ENCODE peak calls at places on chromosomes 12 and 14, in ten cellular contexts. One of them, this sample, is unnamed.

GRCh38 chr12:65450610-65451009 is 172.1 kb downstream of the MSRB3 start:
- DNase-seq in neural crest cell: no peak
- DNase-seq in upper lobe of right lung: no peak
- DNase-seq in heart right ventricle: no peak
- DNase-seq in neural progenitor cell: no peak
- DNase-seq in AG10803: no peak
- DNase-seq in HCT116: no peak
- DNase-seq in HL-60: no peak
- DNase-seq in A549: no peak
- DNase-seq in GM06990: no peak
- DNase-seq in this sample: no peak

GRCh38 chr14:39873793-39874192 is 441.6 kb upstream of the FBXO33 start:
- DNase-seq in AG10803: no peak
- DNase-seq in heart right ventricle: no peak
- DNase-seq in upper lobe of right lung: no peak
- DNase-seq in HCT116: no peak
- DNase-seq in neural crest cell: no peak
- DNase-seq in GM06990: no peak
- DNase-seq in HL-60: no peak
- DNase-seq in A549: no peak
- DNase-seq in neural progenitor cell: no peak
- DNase-seq in this sample: no peak

GRCh38 chr12:54980341-54980740 is 4.2 kb downstream of the TESPA1 start:
- DNase-seq in neural crest cell: no peak
- DNase-seq in upper lobe of right lung: no peak
- DNase-seq in HCT116: no peak
- DNase-seq in neural progenitor cell: no peak
- DNase-seq in GM06990: no peak
- DNase-seq in HL-60: no peak
- DNase-seq in heart right ventricle: no peak
- DNase-seq in A549: no peak
- DNase-seq in AG10803: no peak
- DNase-seq in this sample: no peak

GRCh38 chr14:23483216-23483854 is 13.8 kb downstream of the NGDN start:
- DNase-seq in A549: peak
- DNase-seq in upper lobe of right lung: no peak
- DNase-seq in neural progenitor cell: peak
- DNase-seq in GM06990: no peak
- DNase-seq in neural crest cell: peak
- DNase-seq in heart right ventricle: no peak
- DNase-seq in HL-60: peak
- DNase-seq in HCT116: no peak
- DNase-seq in AG10803: no peak
- DNase-seq in this sample: peak

GRCh38 chr14:92914087-92914656 is 8.8 kb upstream of the CHGA start:
- DNase-seq in neural progenitor cell: peak
- DNase-seq in upper lobe of right lung: no peak
- DNase-seq in GM06990: no peak
- DNase-seq in AG10803: peak
- DNase-seq in heart right ventricle: peak
- DNase-seq in neural crest cell: peak
- DNase-seq in HCT116: no peak
- DNase-seq in HL-60: peak
- DNase-seq in A549: no peak
- DNase-seq in this sample: peak

GRCh38 chr14:99649219-99649618 is 4.3 kb downstream of the HHIPL1 start:
- DNase-seq in HL-60: no peak
- DNase-seq in A549: no peak
- DNase-seq in AG10803: peak
- DNase-seq in neural crest cell: no peak
- DNase-seq in upper lobe of right lung: no peak
- DNase-seq in neural progenitor cell: no peak
- DNase-seq in HCT116: no peak
- DNase-seq in heart right ventricle: no peak
- DNase-seq in GM06990: no peak
- DNase-seq in this sample: no peak

GRCh38 chr12:93573552-93574223 is 1.2 kb downstream of the SOCS2 start:
- DNase-seq in neural progenitor cell: peak
- DNase-seq in A549: no peak
- DNase-seq in neural crest cell: no peak
- DNase-seq in upper lobe of right lung: no peak
- DNase-seq in AG10803: peak
- DNase-seq in heart right ventricle: peak
- DNase-seq in GM06990: no peak
- DNase-seq in HL-60: no peak
- DNase-seq in HCT116: no peak
- DNase-seq in this sample: peak

GRCh38 chr12:106132175-106133135 is 6.3 kb downstream of the NUAK1 start:
- DNase-seq in neural progenitor cell: no peak
- DNase-seq in HCT116: no peak
- DNase-seq in HL-60: no peak
- DNase-seq in A549: no peak
- DNase-seq in upper lobe of right lung: no peak
- DNase-seq in AG10803: no peak
- DNase-seq in GM06990: no peak
- DNase-seq in heart right ventricle: no peak
- DNase-seq in neural crest cell: no peak
- DNase-seq in this sample: no peak

DNA sequence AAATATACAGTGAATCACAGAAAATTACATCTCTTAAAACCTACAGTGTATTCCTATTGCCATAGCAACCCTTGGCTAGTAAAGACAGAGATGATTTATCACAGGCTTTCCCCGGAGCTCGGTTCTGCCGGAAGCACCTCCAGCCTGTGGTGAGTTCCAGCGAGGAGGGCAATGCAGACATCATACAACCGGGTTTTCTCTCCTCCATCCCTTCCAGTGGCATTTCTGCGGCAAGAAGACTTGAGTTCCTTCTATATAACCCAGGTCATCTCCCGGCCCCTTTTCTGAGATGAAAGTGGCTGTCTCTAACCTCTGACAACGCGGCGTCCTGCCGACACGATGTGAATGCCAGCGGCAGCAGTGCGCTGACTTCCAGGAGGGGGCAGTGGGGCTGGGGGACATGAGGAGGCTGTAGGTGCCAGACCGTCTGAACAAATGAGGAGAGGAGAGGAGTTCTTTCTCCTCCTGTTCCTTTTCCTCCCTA is 68.5 kb upstream of the MAX start:
- DNase-seq in GM06990: peak
- DNase-seq in A549: peak
- DNase-seq in neural progenitor cell: peak
- DNase-seq in heart right ventricle: peak
- DNase-seq in AG10803: peak
- DNase-seq in upper lobe of right lung: no peak
- DNase-seq in HL-60: no peak
- DNase-seq in HCT116: no peak
- DNase-seq in neural crest cell: peak
- DNase-seq in this sample: peak
- TF ChIP-seq CTCF in GM06990: peak
- TF ChIP-seq CTCF in A549: peak
- TF ChIP-seq CTCF in neural progenitor cell: peak
- TF ChIP-seq CTCF in heart right ventricle: no peak
- TF ChIP-seq CTCF in AG10803: peak
- TF ChIP-seq CTCF in upper lobe of right lung: no peak
- TF ChIP-seq CTCF in HL-60: no peak
- TF ChIP-seq CTCF in HCT116: no peak
- TF ChIP-seq CTCF in neural crest cell: peak
- TF ChIP-seq CTCF in this sample: peak

DNA sequence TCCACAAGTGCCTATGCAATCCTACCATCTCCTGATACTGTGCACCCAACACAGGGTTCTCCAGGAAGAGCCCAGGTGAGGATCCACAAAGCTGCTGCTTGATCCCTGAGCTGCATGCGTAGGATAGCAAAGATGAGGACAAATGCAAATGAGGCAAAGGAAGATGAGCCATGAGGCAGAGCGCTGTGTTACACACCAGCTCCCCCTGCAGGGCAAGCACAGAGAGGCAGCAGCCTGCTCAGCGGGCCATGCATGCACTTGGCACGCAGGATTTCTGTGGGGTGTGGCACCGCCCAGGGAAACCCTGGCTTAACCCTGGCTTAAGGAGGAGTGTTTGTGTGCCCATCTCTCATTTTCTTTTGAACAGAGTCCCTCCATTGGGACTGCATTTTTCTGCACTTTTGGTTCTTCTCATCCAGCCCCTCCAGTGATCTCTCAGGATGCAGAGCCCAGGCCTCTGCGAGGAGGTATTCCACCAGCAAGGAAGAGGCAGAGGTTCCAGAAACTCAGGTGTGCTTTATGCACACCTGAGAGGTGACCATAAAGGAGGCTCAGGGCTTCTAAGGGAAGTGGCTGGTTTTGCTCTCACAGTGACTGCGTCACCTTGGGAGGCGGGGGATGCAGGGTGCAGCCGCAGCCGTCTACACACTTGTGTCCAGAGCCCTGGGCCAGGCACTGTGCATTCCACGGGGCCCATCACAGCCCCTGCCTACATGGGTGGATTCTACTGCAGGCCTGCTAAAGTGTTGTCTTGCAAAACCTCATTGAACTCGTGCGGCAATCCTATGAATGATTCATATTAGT is 973.3 kb upstream of the TMEM132C start:
- DNase-seq in AG10803: peak
- DNase-seq in HL-60: peak
- DNase-seq in neural progenitor cell: peak
- DNase-seq in heart right ventricle: no peak
- DNase-seq in neural crest cell: peak
- DNase-seq in GM06990: no peak
- DNase-seq in HCT116: peak
- DNase-seq in upper lobe of right lung: peak
- DNase-seq in A549: peak
- DNase-seq in this sample: no peak
- TF ChIP-seq CTCF in AG10803: peak
- TF ChIP-seq CTCF in HL-60: peak
- TF ChIP-seq CTCF in neural progenitor cell: peak
- TF ChIP-seq CTCF in heart right ventricle: peak
- TF ChIP-seq CTCF in neural crest cell: peak
- TF ChIP-seq CTCF in GM06990: peak
- TF ChIP-seq CTCF in HCT116: peak
- TF ChIP-seq CTCF in upper lobe of right lung: peak
- TF ChIP-seq CTCF in A549: peak
- TF ChIP-seq CTCF in this sample: peak

GRCh38 chr12:49588281-49588680 is 17.2 kb downstream of the FAM186B start:
- DNase-seq in upper lobe of right lung: no peak
- DNase-seq in neural progenitor cell: no peak
- DNase-seq in GM06990: no peak
- DNase-seq in AG10803: no peak
- DNase-seq in HL-60: peak
- DNase-seq in A549: no peak
- DNase-seq in HCT116: no peak
- DNase-seq in neural crest cell: no peak
- DNase-seq in heart right ventricle: no peak
- DNase-seq in this sample: no peak

GRCh38 chr12:49585477-49586445 is 17.8 kb upstream of the MCRS1 start:
- DNase-seq in HCT116: no peak
- DNase-seq in AG10803: no peak
- DNase-seq in heart right ventricle: no peak
- DNase-seq in HL-60: no peak
- DNase-seq in GM06990: no peak
- DNase-seq in A549: no peak
- DNase-seq in neural crest cell: no peak
- DNase-seq in upper lobe of right lung: no peak
- DNase-seq in neural progenitor cell: no peak
- DNase-seq in this sample: no peak

GRCh38 chr12:49583361-49584094 is 15.6 kb upstream of the MCRS1 start:
- DNase-seq in GM06990: no peak
- DNase-seq in AG10803: peak
- DNase-seq in neural progenitor cell: no peak
- DNase-seq in HCT116: no peak
- DNase-seq in upper lobe of right lung: no peak
- DNase-seq in heart right ventricle: no peak
- DNase-seq in A549: no peak
- DNase-seq in neural crest cell: no peak
- DNase-seq in HL-60: no peak
- DNase-seq in this sample: no peak

GRCh38 chr12:49588761-49589516 is 16.5 kb downstream of the FAM186B start:
- DNase-seq in GM06990: no peak
- DNase-seq in neural progenitor cell: no peak
- DNase-seq in AG10803: no peak
- DNase-seq in HCT116: no peak
- DNase-seq in heart right ventricle: no peak
- DNase-seq in HL-60: no peak
- DNase-seq in A549: no peak
- DNase-seq in neural crest cell: no peak
- DNase-seq in upper lobe of right lung: no peak
- DNase-seq in this sample: no peak

DNA sequence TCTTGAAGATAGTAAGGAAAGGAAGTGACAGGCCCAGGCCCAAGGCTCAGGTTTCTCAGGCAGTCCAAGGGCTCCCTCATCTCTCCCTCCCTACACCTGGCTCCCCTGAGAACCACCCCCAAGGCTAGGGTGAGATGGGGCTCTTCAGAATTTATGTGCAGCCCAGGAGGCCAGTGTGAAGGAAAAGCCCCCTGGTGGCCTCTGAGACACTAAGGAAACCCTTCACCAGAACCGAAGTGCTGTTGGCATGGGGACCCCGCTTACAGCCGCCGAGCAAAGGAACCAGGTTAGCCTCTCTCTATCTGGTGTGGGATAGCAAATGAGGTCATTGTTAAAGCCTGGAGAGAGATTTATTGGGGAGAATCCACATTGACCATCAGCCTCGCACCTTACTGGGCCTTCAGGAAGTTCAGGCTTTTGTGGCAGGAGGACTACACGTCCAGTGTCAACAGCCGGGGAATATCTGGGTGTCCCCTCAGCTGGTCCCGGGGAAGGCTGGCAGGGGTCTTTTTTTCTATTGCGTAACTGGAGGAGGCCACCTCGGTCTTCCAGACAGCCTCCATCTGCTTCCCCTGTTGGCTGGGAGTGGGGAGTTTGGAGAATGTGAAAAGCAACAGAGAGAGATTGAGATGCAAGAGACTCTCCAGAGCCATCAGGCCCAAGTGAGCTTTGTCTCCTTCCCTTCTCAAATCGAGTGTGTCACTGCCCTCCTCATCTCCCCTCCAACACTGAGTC is 18.1 kb downstream of the FAM186B start:
- DNase-seq in A549: peak
- DNase-seq in HL-60: no peak
- DNase-seq in neural crest cell: no peak
- DNase-seq in GM06990: no peak
- DNase-seq in neural progenitor cell: no peak
- DNase-seq in AG10803: no peak
- DNase-seq in heart right ventricle: no peak
- DNase-seq in upper lobe of right lung: no peak
- DNase-seq in HCT116: no peak
- DNase-seq in this sample: no peak
- TF ChIP-seq CTCF in A549: no peak
- TF ChIP-seq CTCF in HL-60: no peak
- TF ChIP-seq CTCF in neural crest cell: no peak
- TF ChIP-seq CTCF in GM06990: no peak
- TF ChIP-seq CTCF in neural progenitor cell: peak
- TF ChIP-seq CTCF in AG10803: no peak
- TF ChIP-seq CTCF in heart right ventricle: no peak
- TF ChIP-seq CTCF in upper lobe of right lung: no peak
- TF ChIP-seq CTCF in HCT116: no peak
- TF ChIP-seq CTCF in this sample: no peak

GRCh38 chr14:84519836-84520235 is 1010.1 kb upstream of the FLRT2 start:
- DNase-seq in AG10803: no peak
- DNase-seq in A549: no peak
- DNase-seq in heart right ventricle: no peak
- DNase-seq in HL-60: no peak
- DNase-seq in neural progenitor cell: no peak
- DNase-seq in neural crest cell: no peak
- DNase-seq in GM06990: no peak
- DNase-seq in upper lobe of right lung: no peak
- DNase-seq in HCT116: no peak
- DNase-seq in this sample: no peak

GRCh38 chr14:84523746-84524145 is 1006.2 kb upstream of the FLRT2 start:
- DNase-seq in heart right ventricle: no peak
- DNase-seq in AG10803: no peak
- DNase-seq in A549: no peak
- DNase-seq in HCT116: no peak
- DNase-seq in neural progenitor cell: no peak
- DNase-seq in upper lobe of right lung: no peak
- DNase-seq in neural crest cell: no peak
- DNase-seq in HL-60: no peak
- DNase-seq in GM06990: no peak
- DNase-seq in this sample: no peak

GRCh38 chr14:84520711-84521338 is 1009.1 kb upstream of the FLRT2 start:
- DNase-seq in HCT116: no peak
- DNase-seq in neural crest cell: no peak
- DNase-seq in AG10803: peak
- DNase-seq in heart right ventricle: no peak
- DNase-seq in upper lobe of right lung: no peak
- DNase-seq in GM06990: no peak
- DNase-seq in HL-60: no peak
- DNase-seq in neural progenitor cell: no peak
- DNase-seq in A549: no peak
- DNase-seq in this sample: no peak
- TF ChIP-seq CTCF in HCT116: no peak
- TF ChIP-seq CTCF in neural crest cell: no peak
- TF ChIP-seq CTCF in AG10803: no peak
- TF ChIP-seq CTCF in heart right ventricle: no peak
- TF ChIP-seq CTCF in upper lobe of right lung: no peak
- TF ChIP-seq CTCF in GM06990: no peak
- TF ChIP-seq CTCF in HL-60: no peak
- TF ChIP-seq CTCF in neural progenitor cell: no peak
- TF ChIP-seq CTCF in A549: no peak
- TF ChIP-seq CTCF in this sample: no peak